ENCODE peak calls at places on chromosomes 4 and X, in seven cellular contexts. Z, D, K, C, A, V and S are unnamed samples.

GRCh38 chr4:53531695-53532224 is 59.5 kb downstream of the LNX1 start:
- DNase-seq in Z (no peak), D (no peak), K (no peak), C (no peak), A (no peak), V (no peak), S (no peak)

GRCh38 chrX:129678176-129678880 is 23.6 kb upstream of the APLN start:
- DNase-seq in Z (no peak), D (peak; percentile 69), K (peak; percentile 60), C (peak; percentile 91), A (no peak), V (peak; percentile 57), S (peak; percentile 61)

GRCh38 chr4:84677995-84678394 is 95.1 kb downstream of the CDS1 start:
- DNase-seq in Z (peak; percentile 87), D (no peak), K (no peak), C (no peak), A (no peak), V (no peak), S (no peak)

GRCh38 chr4:138327334-138327733 is 85.2 kb upstream of the SLC7A11 start:
- DNase-seq in Z (no peak), D (no peak), K (no peak), C (no peak), A (no peak), V (no peak), S (no peak)

GRCh38 chrX:51803833-51804232 is 60.6 kb downstream of the GSPT2 start:
- DNase-seq in Z (no peak), D (no peak), K (no peak), C (no peak), A (no peak), V (no peak), S (no peak)

GRCh38 chrX:45258741-45259402 is 58.2 kb upstream of the DIPK2B start:
- DNase-seq in Z (no peak), D (no peak), K (no peak), C (no peak), A (no peak), V (no peak), S (no peak)

GRCh38 chrX:3763111-3763510 is 49.7 kb upstream of the PRKX start:
- DNase-seq in Z (no peak), D (no peak), K (no peak), C (no peak), A (no peak), V (no peak), S (no peak)

GRCh38 chrX:10648608-10649007 is 28.2 kb upstream of the MID1 start:
- DNase-seq in Z (no peak), D (no peak), K (no peak), C (no peak), A (no peak), V (no peak), S (no peak)

GRCh38 chr4:146134761-146135160 is 40.8 kb upstream of the LSM6 start:
- DNase-seq in Z (no peak), D (no peak), K (no peak), C (no peak), A (no peak), V (no peak), S (peak; percentile 7)

GRCh38 chrX:20968996-20969395 is 405.2 kb upstream of the CNKSR2 start:
- DNase-seq in Z (no peak), D (peak; percentile 11), K (no peak), C (no peak), A (no peak), V (no peak), S (no peak)

GRCh38 chr4:129515356-129515755 is 419.4 kb downstream of the C4orf33 start:
- DNase-seq in Z (no peak), D (no peak), K (no peak), C (no peak), A (no peak), V (no peak), S (no peak)

GRCh38 chr4:8106451-8107025 is 52.1 kb downstream of the ABLIM2 start:
- DNase-seq in Z (no peak), D (no peak), K (no peak), C (no peak), A (no peak), V (no peak), S (no peak)

GRCh38 chr4:105709081-105709450 is 482 bp downstream of the GSTCD start:
- DNase-seq in Z (no peak), D (no peak), K (no peak), C (no peak), A (no peak), V (no peak), S (no peak)

GRCh38 chrX:11328134-11328533 is 34.9 kb downstream of the AMELX start:
- DNase-seq in Z (no peak), D (no peak), K (no peak), C (no peak), A (no peak), V (no peak), S (no peak)

GRCh38 chr4:36242629-36243354 is 1.5 kb downstream of the ARAP2 start:
- DNase-seq in Z (no peak), D (no peak), K (peak; percentile 29), C (no peak), A (no peak), V (no peak), S (no peak)

GRCh38 chrX:2311483-2311882 is 189.3 kb downstream of the DHRSX start:
- DNase-seq in Z (no peak), D (no peak), K (no peak), C (no peak), A (no peak), V (no peak), S (peak; percentile 75)

GRCh38 chrX:8273451-8273894 is 102.4 kb upstream of the VCX2 start:
- DNase-seq in Z (no peak), D (no peak), K (no peak), C (no peak), A (no peak), V (no peak), S (no peak)

GRCh38 chr4:100170986-100171385 is 19.3 kb downstream of the DDIT4L start:
- DNase-seq in Z (no peak), D (no peak), K (no peak), C (no peak), A (no peak), V (no peak), S (no peak)

GRCh38 chr4:95392886-95393285 is 155.9 kb downstream of the UNC5C start:
- DNase-seq in Z (no peak), D (no peak), K (no peak), C (no peak), A (no peak), V (no peak), S (no peak)

GRCh38 chrX:133185938-133186337 is 32.2 kb downstream of the TFDP3 start:
- DNase-seq in Z (no peak), D (no peak), K (peak; percentile 11), C (no peak), A (no peak), V (no peak), S (no peak)

GRCh38 chrX:66728818-66729271 is 90.0 kb upstream of the EDA2R start:
- DNase-seq in Z (peak; percentile 87), D (peak; percentile 74), K (peak; percentile 34), C (no peak), A (peak; percentile 15), V (peak; percentile 41), S (peak; percentile 58)
- TF ChIP-seq CTCF in Z (no peak), D (peak; percentile 74), K (peak; percentile 59), C (peak; percentile 55), A (peak; percentile 64), V (peak; percentile 47), S (peak; percentile 46)

DNA sequence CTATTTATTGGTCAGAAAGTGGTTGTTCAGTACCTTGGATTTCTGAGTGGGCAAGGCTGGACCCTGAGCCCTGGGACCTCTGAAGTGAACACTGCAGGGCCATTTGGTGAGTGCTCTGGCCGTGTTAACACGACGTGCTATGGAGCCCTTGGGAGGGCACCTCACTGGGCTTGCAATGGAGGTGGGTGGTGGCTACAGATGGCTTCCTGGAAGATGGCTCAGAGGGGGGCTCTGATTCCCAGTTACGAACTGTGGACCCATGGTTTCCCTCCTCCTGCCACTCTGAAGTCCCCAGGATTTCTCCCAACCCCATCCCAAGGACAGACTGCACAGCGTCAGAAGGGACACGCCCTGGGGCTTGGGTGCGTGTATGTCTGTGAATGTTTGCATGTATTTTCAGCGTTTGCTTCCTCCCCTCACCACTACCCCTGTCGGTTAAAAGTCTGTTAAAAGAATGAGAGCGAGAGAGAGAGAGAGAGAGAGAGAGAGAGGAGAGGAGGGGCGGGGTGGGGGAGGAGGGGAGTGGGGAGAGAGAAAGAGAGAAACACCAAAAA is 3.7 kb upstream of the RHOH start:
- DNase-seq in Z (no peak), D (no peak), K (no peak), C (no peak), A (no peak), V (no peak), S (no peak)
- TF ChIP-seq POLR2A in Z (no peak), D (no peak), K (no peak), C (no peak), A (no peak), V (no peak), S (no peak)

GRCh38 chr4:153022233-153022632 is 86.1 kb downstream of the FHDC1 start:
- DNase-seq in Z (peak; percentile 81), D (no peak), K (no peak), C (peak; percentile 60), A (no peak), V (no peak), S (peak; percentile 69)

GRCh38 chr4:153023692-153024394 is 87.7 kb downstream of the FHDC1 start:
- DNase-seq in Z (no peak), D (no peak), K (no peak), C (no peak), A (no peak), V (no peak), S (no peak)

GRCh38 chr4:153026947-153027346 is 90.8 kb downstream of the FHDC1 start:
- DNase-seq in Z (no peak), D (no peak), K (no peak), C (no peak), A (no peak), V (no peak), S (no peak)

GRCh38 chr4:153025402-153025801 is 89.3 kb downstream of the FHDC1 start:
- DNase-seq in Z (no peak), D (no peak), K (no peak), C (no peak), A (no peak), V (no peak), S (peak; percentile 8)

GRCh38 chr4:153024466-153024865 is 88.3 kb downstream of the FHDC1 start:
- DNase-seq in Z (no peak), D (no peak), K (no peak), C (no peak), A (no peak), V (no peak), S (no peak)
- TF ChIP-seq CTCF in Z (no peak), D (no peak), K (no peak), C (no peak), A (no peak), V (no peak), S (no peak)

DNA sequence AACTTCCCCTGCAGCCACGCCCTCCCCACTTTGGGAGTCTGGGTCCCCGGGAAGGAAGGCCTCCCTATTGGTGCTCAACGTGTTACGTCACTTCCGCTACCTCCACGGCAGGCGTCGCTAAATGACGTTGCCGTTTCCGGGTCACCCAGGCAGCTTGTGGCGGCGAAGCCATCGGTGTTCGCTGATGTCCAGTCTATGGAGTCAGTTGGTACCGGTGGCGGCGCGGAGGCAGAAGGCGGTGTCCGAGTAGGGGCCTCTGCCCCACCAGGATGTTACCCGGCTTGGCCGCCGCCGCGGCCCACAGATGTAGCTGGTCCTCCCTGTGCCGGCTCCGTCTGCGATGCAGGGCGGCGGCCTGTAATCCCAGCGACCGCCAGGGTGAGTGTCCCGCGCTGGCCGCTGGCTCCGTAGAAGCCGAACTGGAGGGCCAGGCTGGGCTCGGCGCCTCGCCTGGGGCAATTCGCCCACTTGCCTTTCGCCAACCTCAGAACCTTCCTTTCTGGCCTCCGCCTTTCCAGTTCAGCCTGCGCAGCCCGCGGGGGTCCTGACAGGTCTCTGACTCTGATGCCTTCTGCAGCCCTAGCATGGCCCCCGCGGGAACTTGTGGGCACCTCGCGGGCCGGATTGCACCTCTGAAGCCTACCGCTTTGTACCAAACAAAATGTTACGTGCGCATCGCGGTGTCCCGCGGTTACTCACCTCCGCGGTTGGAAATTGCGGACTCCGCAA is at the start of gene SLC30A9:
- DNase-seq in Z (peak; percentile 99), D (peak; percentile 93), K (peak; percentile 94), C (peak; percentile 94), A (peak; percentile 89), V (peak; percentile 97), S (peak; percentile 96)
- TF ChIP-seq POLR2A in Z (no peak), D (peak; percentile 82), K (peak; percentile 85), C (peak; percentile 69), A (peak; percentile 86), V (peak; percentile 91), S (peak; percentile 62)